ENCODE peak calls at places on chromosomes 13 and 19, in five cellular contexts. One of them, this sample, is unnamed.

GRCh38 chr19:52034051-52034728 is 6.0 kb upstream of the ZNF614 start:
- DNase-seq in tibial artery: no peak
- DNase-seq in GM12865: no peak
- DNase-seq in fibroblast of the aortic adventitia: no peak
- DNase-seq in MM.1S: no peak
- DNase-seq in this sample: no peak

GRCh38 chr13:19083340-19083739 is 98.3 kb downstream of the TUBA3C start:
- DNase-seq in fibroblast of the aortic adventitia: no peak
- DNase-seq in GM12865: no peak
- DNase-seq in MM.1S: no peak
- DNase-seq in tibial artery: no peak
- DNase-seq in this sample: no peak

GRCh38 chr19:10921199-10921879 is 7.1 kb downstream of the YIPF2 start:
- DNase-seq in fibroblast of the aortic adventitia: no peak
- DNase-seq in GM12865: no peak
- DNase-seq in MM.1S: no peak
- DNase-seq in tibial artery: no peak
- DNase-seq in this sample: no peak

GRCh38 chr13:110185696-110186095 is 121.3 kb downstream of the COL4A1 start:
- DNase-seq in GM12865: no peak
- DNase-seq in tibial artery: no peak
- DNase-seq in MM.1S: no peak
- DNase-seq in fibroblast of the aortic adventitia: no peak
- DNase-seq in this sample: no peak

GRCh38 chr19:1774999-1775772 is 21.9 kb downstream of the ONECUT3 start:
- DNase-seq in MM.1S: no peak
- DNase-seq in tibial artery: no peak
- DNase-seq in GM12865: no peak
- DNase-seq in fibroblast of the aortic adventitia: no peak
- DNase-seq in this sample: no peak

GRCh38 chr19:13051581-13052165 is 51.0 kb downstream of the LYL1 start:
- DNase-seq in tibial artery: peak; percentile 88
- DNase-seq in GM12865: peak; percentile 18
- DNase-seq in MM.1S: peak; percentile 57
- DNase-seq in fibroblast of the aortic adventitia: no peak
- DNase-seq in this sample: no peak

GRCh38 chr13:45055198-45055901 is 65.0 kb upstream of the GTF2F2 start:
- DNase-seq in tibial artery: no peak
- DNase-seq in MM.1S: no peak
- DNase-seq in GM12865: peak; percentile 50
- DNase-seq in fibroblast of the aortic adventitia: peak; percentile 89
- DNase-seq in this sample: peak; percentile 55

GRCh38 chr13:48319458-48320395 is 16.2 kb downstream of the RB1 start:
- DNase-seq in GM12865: no peak
- DNase-seq in fibroblast of the aortic adventitia: no peak
- DNase-seq in MM.1S: no peak
- DNase-seq in tibial artery: no peak
- DNase-seq in this sample: no peak

GRCh38 chr19:21256722-21257121 is 72.5 kb downstream of the ZNF708 start:
- DNase-seq in fibroblast of the aortic adventitia: peak; percentile 4
- DNase-seq in tibial artery: no peak
- DNase-seq in GM12865: no peak
- DNase-seq in MM.1S: no peak
- DNase-seq in this sample: no peak

GRCh38 chr19:8335343-8336071 is 7.6 kb downstream of the KANK3 start:
- DNase-seq in tibial artery: no peak
- DNase-seq in MM.1S: no peak
- DNase-seq in fibroblast of the aortic adventitia: no peak
- DNase-seq in GM12865: peak; percentile 35
- DNase-seq in this sample: no peak

GRCh38 chr19:48900477-48901452 is 653 bp downstream of the NUCB1 start:
- DNase-seq in MM.1S: peak; percentile 40
- DNase-seq in fibroblast of the aortic adventitia: peak; percentile 61
- DNase-seq in GM12865: peak; percentile 63
- DNase-seq in tibial artery: no peak
- DNase-seq in this sample: no peak

GRCh38 chr19:8423821-8424223 is 10.7 kb downstream of the MARCHF2 start:
- DNase-seq in MM.1S: no peak
- DNase-seq in fibroblast of the aortic adventitia: peak; percentile 99
- DNase-seq in GM12865: no peak
- DNase-seq in tibial artery: peak; percentile 98
- DNase-seq in this sample: peak; percentile 71

GRCh38 chr13:50410921-50411712 is 395.9 kb downstream of the KCNRG start:
- DNase-seq in GM12865: no peak
- DNase-seq in fibroblast of the aortic adventitia: peak; percentile 91
- DNase-seq in tibial artery: no peak
- DNase-seq in MM.1S: no peak
- DNase-seq in this sample: peak; percentile 76

GRCh38 chr13:80361883-80362327 is 21.0 kb upstream of the SPRY2 start:
- DNase-seq in tibial artery: no peak
- DNase-seq in MM.1S: peak; percentile 58
- DNase-seq in fibroblast of the aortic adventitia: no peak
- DNase-seq in GM12865: peak; percentile 53
- DNase-seq in this sample: no peak

GRCh38 chr19:18117364-18117691 is 19.8 kb downstream of the MAST3 start:
- DNase-seq in GM12865: no peak
- DNase-seq in tibial artery: no peak
- DNase-seq in fibroblast of the aortic adventitia: no peak
- DNase-seq in MM.1S: no peak
- DNase-seq in this sample: no peak

GRCh38 chr19:42455621-42456081 is 12.9 kb upstream of the CXCL17 start:
- DNase-seq in GM12865: no peak
- DNase-seq in MM.1S: no peak
- DNase-seq in fibroblast of the aortic adventitia: no peak
- DNase-seq in tibial artery: no peak
- DNase-seq in this sample: no peak

GRCh38 chr19:18941628-18942354 is 774 bp upstream of the HOMER3 start:
- DNase-seq in tibial artery: no peak
- DNase-seq in fibroblast of the aortic adventitia: no peak
- DNase-seq in MM.1S: no peak
- DNase-seq in GM12865: no peak
- DNase-seq in this sample: no peak

GRCh38 chr19:16260160-16260793 is 62.6 kb downstream of the AP1M1 start:
- DNase-seq in GM12865: no peak
- DNase-seq in MM.1S: no peak
- DNase-seq in tibial artery: no peak
- DNase-seq in fibroblast of the aortic adventitia: no peak
- DNase-seq in this sample: no peak

GRCh38 chr19:16257509-16258002 is 59.8 kb downstream of the AP1M1 start:
- DNase-seq in fibroblast of the aortic adventitia: no peak
- DNase-seq in tibial artery: no peak
- DNase-seq in GM12865: no peak
- DNase-seq in MM.1S: no peak
- DNase-seq in this sample: no peak

GRCh38 chr19:16260794-16261161 is 63.1 kb downstream of the AP1M1 start:
- DNase-seq in GM12865: no peak
- DNase-seq in fibroblast of the aortic adventitia: no peak
- DNase-seq in MM.1S: no peak
- DNase-seq in tibial artery: no peak
- DNase-seq in this sample: no peak

GRCh38 chr19:16258440-16258903 is 60.8 kb downstream of the AP1M1 start:
- DNase-seq in fibroblast of the aortic adventitia: no peak
- DNase-seq in tibial artery: peak; percentile 84
- DNase-seq in MM.1S: no peak
- DNase-seq in GM12865: no peak
- DNase-seq in this sample: no peak

DNA sequence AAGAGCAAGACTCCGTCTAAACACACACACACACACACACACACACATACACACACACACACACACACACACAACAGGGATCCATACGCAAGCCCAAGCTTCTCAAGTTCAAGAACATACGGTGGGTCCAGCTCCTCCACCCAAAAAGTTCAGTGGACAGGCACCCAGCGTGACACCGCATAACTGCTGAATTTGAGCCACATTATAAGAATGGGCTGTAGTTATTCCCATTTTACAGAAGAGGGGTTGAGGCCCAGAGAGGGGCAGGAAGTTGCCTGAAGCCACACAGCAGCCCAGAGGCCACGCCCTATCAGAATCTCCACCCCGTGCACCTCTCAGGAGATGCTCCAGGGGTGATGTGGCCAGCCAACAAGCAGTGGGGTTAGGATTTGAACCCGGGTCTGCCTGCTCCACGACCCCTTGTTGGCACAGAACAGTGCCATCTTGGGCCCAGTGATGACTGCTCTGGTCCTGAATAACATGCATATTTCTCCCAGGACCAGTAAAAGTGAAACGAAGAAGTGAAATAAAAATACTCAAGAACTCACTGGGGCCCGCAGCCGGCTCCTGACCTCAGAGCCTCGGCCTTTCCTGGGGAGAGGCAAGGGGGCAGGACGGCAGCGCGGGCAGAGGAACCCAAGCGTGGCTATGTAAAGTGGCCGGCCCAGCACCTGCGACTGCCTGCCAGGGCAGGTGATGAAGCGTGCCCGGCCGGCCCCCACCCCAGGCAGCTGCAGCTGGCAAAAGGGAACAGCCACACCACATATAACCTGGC is 61.9 kb downstream of the AP1M1 start:
- DNase-seq in fibroblast of the aortic adventitia: no peak
- DNase-seq in tibial artery: no peak
- DNase-seq in GM12865: peak; percentile 89
- DNase-seq in MM.1S: peak; percentile 25
- DNase-seq in this sample: no peak
- TF ChIP-seq CTCF in fibroblast of the aortic adventitia: no peak
- TF ChIP-seq CTCF in tibial artery: no peak
- TF ChIP-seq CTCF in GM12865: no peak
- TF ChIP-seq CTCF in MM.1S: no peak
- TF ChIP-seq CTCF in this sample: no peak

GRCh38 chr13:24218977-24219376 is 58.5 kb downstream of the SPATA13 start:
- DNase-seq in GM12865: no peak
- DNase-seq in MM.1S: no peak
- DNase-seq in fibroblast of the aortic adventitia: peak; percentile 49
- DNase-seq in tibial artery: no peak
- DNase-seq in this sample: peak; percentile 66
- H3K4me3 ChIP-seq in GM12865: no peak overlapping the region
- H3K4me3 ChIP-seq in MM.1S: no peak overlapping the region
- H3K4me3 ChIP-seq in fibroblast of the aortic adventitia: no peak overlapping the region
- H3K4me3 ChIP-seq in tibial artery: no peak overlapping the region
- H3K4me3 ChIP-seq in this sample: no peak overlapping the region

GRCh38 chr13:113758651-113759524 is at the start of gene TMEM255B:
- DNase-seq in tibial artery: peak; percentile 93
- DNase-seq in MM.1S: peak; percentile 62
- DNase-seq in GM12865: peak; percentile 48
- DNase-seq in fibroblast of the aortic adventitia: peak; percentile 39
- DNase-seq in this sample: peak; percentile 28
- TF ChIP-seq CTCF in tibial artery: no peak
- TF ChIP-seq CTCF in MM.1S: no peak
- TF ChIP-seq CTCF in GM12865: no peak
- TF ChIP-seq CTCF in fibroblast of the aortic adventitia: peak; percentile 7
- TF ChIP-seq CTCF in this sample: peak; percentile 23

GRCh38 chr19:33903489-33903850 is 106.8 kb downstream of the KCTD15 start:
- DNase-seq in MM.1S: no peak
- DNase-seq in fibroblast of the aortic adventitia: no peak
- DNase-seq in GM12865: no peak
- DNase-seq in tibial artery: no peak
- DNase-seq in this sample: no peak

GRCh38 chr19:33904681-33905080 is 108.0 kb downstream of the KCTD15 start:
- DNase-seq in MM.1S: no peak
- DNase-seq in fibroblast of the aortic adventitia: no peak
- DNase-seq in GM12865: no peak
- DNase-seq in tibial artery: no peak
- DNase-seq in this sample: no peak

GRCh38 chr19:33905473-33905936 is 108.8 kb downstream of the KCTD15 start:
- DNase-seq in tibial artery: no peak
- DNase-seq in fibroblast of the aortic adventitia: no peak
- DNase-seq in GM12865: no peak
- DNase-seq in MM.1S: no peak
- DNase-seq in this sample: no peak

GRCh38 chr19:33905937-33906577 is 109.4 kb downstream of the KCTD15 start:
- DNase-seq in GM12865: peak; percentile 12
- DNase-seq in MM.1S: no peak
- DNase-seq in tibial artery: peak; percentile 69
- DNase-seq in fibroblast of the aortic adventitia: no peak
- DNase-seq in this sample: no peak

DNA sequence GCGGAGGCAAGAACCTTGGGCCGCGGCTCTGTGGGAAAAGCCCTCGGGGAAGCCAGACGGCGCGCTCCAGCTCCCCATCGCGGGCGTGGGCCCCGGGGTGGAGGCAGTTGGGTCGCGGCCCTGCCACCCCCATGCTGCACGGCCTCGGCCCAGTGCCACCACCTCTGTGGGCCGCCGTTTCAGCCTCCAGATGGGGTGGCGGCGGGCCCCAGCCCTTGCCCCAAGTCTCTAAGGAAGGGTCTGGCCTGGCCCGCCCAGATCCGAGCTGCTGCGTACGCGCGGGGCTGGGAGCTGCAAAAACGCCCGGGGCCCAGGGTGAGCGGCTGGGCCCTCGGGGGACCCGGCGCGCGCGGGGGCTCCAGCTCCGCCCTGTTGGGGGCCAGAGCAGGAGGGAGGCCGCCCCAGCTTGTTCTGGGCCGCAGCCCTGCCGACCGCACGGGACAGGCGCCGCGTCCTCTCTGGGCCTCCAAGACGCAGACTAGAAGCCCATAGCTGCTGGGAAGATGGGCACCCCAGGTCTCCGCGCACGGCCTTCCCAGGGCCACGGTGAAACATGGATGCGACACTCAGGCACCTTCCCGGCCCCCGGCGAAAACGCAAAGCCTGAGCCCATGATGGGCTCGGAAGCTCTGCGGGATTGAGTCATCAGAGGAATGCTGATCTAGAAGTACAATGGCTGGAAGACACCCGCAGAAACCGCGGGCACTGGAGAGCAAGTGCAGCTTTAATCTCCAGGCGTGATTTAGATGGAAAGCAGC is 110.1 kb downstream of the KCTD15 start:
- DNase-seq in fibroblast of the aortic adventitia: peak; percentile 8
- DNase-seq in MM.1S: no peak
- DNase-seq in tibial artery: no peak
- DNase-seq in GM12865: no peak
- DNase-seq in this sample: no peak
- H3K4me3 ChIP-seq in fibroblast of the aortic adventitia: no peak overlapping the region
- H3K4me3 ChIP-seq in MM.1S: no peak overlapping the region
- H3K4me3 ChIP-seq in tibial artery: peak overlapping the region; percentile 45
- H3K4me3 ChIP-seq in GM12865: no peak overlapping the region
- H3K4me3 ChIP-seq in this sample: no peak overlapping the region

DNA sequence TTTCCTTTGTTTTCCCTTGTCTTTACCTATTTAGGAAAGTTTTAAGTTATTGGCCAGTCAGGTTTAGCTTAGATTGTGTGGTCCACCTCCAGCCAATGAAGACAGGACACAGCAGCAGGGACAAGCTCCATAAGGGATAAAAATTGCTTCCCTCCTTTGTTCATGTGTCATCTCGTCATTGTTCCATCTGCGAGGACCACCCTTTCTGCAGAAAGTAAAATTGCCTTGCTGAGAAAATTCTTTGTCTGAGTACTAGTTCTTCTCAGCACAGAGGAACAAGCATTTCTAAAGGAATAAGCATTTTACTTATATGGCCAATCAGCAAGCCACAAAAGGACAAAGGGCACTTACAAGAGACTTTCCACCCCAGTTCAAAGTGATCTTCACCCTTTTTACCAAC is 11.4 kb downstream of the ZNF560 start:
- DNase-seq in tibial artery: no peak
- DNase-seq in GM12865: no peak
- DNase-seq in fibroblast of the aortic adventitia: no peak
- DNase-seq in MM.1S: no peak
- DNase-seq in this sample: no peak
- TF ChIP-seq CTCF in tibial artery: no peak
- TF ChIP-seq CTCF in GM12865: no peak
- TF ChIP-seq CTCF in fibroblast of the aortic adventitia: no peak
- TF ChIP-seq CTCF in MM.1S: no peak
- TF ChIP-seq CTCF in this sample: no peak